ENCODE peak calls at places on chromosomes 3 and 15, in seven cellular contexts. I is transverse colon, S is HCT116, D is A549, T is right lobe of liver, Y is lung, V is prostate gland. X is an unnamed sample. For H3K9me3 and H3K4me1, the result is how much of the 10 kb centered on the place peaks cover.

GRCh38 chr3:45976191-45977091 is 19.2 kb downstream of the FYCO1 start:
- DNase-seq in I (no peak), S (no peak), D (no peak), T (no peak), Y (no peak), V (no peak), X (no peak)

GRCh38 chr3:163936557-163936956 is 1141.7 kb downstream of the SI start:
- DNase-seq in I (no peak), S (no peak), D (no peak), T (no peak), Y (no peak), V (no peak), X (no peak)

GRCh38 chr3:172379372-172379771 is 68.9 kb downstream of the GHSR start:
- DNase-seq in I (no peak), S (no peak), D (no peak), T (no peak), Y (no peak), V (no peak), X (no peak)

GRCh38 chr3:134776518-134776917 is 18.5 kb upstream of the EPHB1 start:
- DNase-seq in I (no peak), S (no peak), D (no peak), T (no peak), Y (peak), V (no peak), X (no peak)

GRCh38 chr3:31544634-31545033 is 11.9 kb downstream of the STT3B start:
- DNase-seq in I (no peak), S (no peak), D (peak), T (peak), Y (peak), V (no peak), X (no peak)

GRCh38 chr15:29852201-29852600 is 29.9 kb upstream of the TJP1 start:
- DNase-seq in I (no peak), S (no peak), D (no peak), T (no peak), Y (no peak), V (no peak), X (no peak)

GRCh38 chr3:72340476-72341379 is 507.5 kb downstream of the SHQ1 start:
- DNase-seq in I (no peak), S (no peak), D (no peak), T (no peak), Y (no peak), V (no peak), X (no peak)

GRCh38 chr3:112770026-112770626 is 76.5 kb downstream of the CD200R1L start:
- DNase-seq in I (no peak), S (peak), D (peak), T (no peak), Y (no peak), V (no peak), X (no peak)

GRCh38 chr15:32715276-32715675 is 2.5 kb upstream of the GREM1 start:
- DNase-seq in I (no peak), S (no peak), D (no peak), T (no peak), Y (no peak), V (no peak), X (no peak)

GRCh38 chr15:70351941-70352774 is 254.4 kb upstream of the TLE3 start:
- DNase-seq in I (no peak), S (no peak), D (no peak), T (no peak), Y (no peak), V (no peak), X (no peak)

GRCh38 chr3:11494131-11494916 is 149.4 kb downstream of the VGLL4 start:
- DNase-seq in I (no peak), S (no peak), D (no peak), T (no peak), Y (no peak), V (no peak), X (no peak)

GRCh38 chr15:26561130-26561529 is 211.7 kb downstream of the GABRB3 start:
- DNase-seq in I (no peak), S (no peak), D (no peak), T (no peak), Y (no peak), V (no peak), X (no peak)
- H3K9me3 ChIP-seq in I (under half), S (under half), D (under half), T (under half), Y (under half), V (under half), X (under half)

GRCh38 chr3:14619605-14620004 is 32.0 kb upstream of the CCDC174 start:
- DNase-seq in I (no peak), S (no peak), D (no peak), T (no peak), Y (no peak), V (no peak), X (no peak)

GRCh38 chr3:14620512-14620911 is 31.1 kb upstream of the CCDC174 start:
- DNase-seq in I (no peak), S (no peak), D (no peak), T (no peak), Y (no peak), V (no peak), X (no peak)

GRCh38 chr3:14623569-14624051 is 28.0 kb upstream of the CCDC174 start:
- DNase-seq in I (no peak), S (no peak), D (no peak), T (no peak), Y (no peak), V (peak), X (no peak)

GRCh38 chr3:14622368-14622767 is 29.2 kb upstream of the CCDC174 start:
- DNase-seq in I (no peak), S (no peak), D (no peak), T (no peak), Y (no peak), V (no peak), X (no peak)

GRCh38 chr3:14621093-14621492 is 30.5 kb upstream of the CCDC174 start:
- DNase-seq in I (no peak), S (no peak), D (no peak), T (no peak), Y (no peak), V (no peak), X (no peak)
- H3K4me1 ChIP-seq in I (under half), S (under half), D (under half), T (under half), Y (under half), V (under half), X (under half)

DNA sequence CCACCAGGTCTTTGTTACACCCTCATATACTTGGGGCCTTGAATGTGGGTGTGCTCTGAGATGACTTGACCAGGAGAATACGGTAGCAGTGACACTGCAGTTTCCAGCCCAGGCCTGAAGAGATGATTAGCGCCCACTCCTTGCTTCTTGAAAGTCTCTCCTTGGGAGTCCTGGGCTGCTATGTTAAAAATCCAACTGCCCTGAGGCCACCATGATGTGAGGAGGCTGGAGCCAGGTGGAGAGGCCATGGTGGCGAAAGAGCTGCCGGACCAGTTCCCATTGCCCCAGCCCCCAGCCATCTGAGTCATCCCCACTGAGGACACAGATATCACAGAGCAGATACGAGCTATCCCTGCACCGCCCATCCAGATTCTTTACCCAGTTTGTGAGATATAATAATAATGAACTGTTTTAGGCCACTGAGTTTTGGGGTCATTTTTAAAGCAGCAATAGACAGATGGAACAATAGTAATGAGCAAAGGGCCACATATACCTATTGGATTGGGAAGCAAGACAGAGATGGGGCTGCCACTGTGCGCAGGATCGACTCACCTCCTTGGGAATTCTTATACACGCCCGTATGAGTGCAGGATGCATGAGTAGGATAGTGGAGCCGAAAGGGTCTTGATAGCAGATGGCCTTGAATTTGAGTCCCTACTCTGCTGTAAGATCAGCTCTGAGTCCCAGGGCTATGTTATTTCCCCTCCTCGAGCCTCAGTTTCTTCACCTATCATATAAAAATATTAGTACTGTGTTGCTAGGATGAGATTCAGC is 12.1 kb upstream of the GATA2 start:
- DNase-seq in I (no peak), S (no peak), D (no peak), T (no peak), Y (no peak), V (no peak), X (no peak)
- H3K27ac ChIP-seq in I (no peak), S (no peak), D (no peak), T (no peak), Y (no peak), V (no peak), X (no peak)

DNA sequence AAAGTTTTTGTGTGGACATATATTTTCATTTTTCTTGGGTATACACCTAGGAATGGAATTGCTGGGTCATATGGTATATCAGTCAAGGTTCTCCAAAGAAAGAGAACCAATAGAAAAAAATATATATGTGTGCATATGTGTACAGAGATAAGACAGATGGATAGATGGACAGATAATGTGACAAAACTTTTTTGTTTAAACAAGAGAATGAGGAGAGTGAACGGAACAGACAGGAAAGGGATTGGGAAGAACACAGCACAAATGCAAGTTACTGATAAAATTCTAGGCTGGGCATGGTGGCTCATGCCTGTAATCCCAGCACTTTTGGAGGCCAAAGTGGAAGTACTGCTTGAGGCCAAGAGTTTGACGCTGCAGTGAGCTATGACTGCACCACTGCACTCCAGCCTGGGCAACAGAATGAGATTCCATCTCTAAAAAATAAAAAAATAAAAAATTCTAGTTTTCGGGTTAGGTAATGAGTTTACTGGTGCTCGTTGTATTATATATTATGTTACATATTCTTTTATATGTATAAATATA is 50.0 kb downstream of the HSPBAP1 start:
- DNase-seq in I (no peak), S (no peak), D (no peak), T (no peak), Y (no peak), V (no peak), X (no peak)
- H3K9me3 ChIP-seq in I (under half), S (under half), D (under half), T (under half), Y (under half), V (under half), X (under half)

DNA sequence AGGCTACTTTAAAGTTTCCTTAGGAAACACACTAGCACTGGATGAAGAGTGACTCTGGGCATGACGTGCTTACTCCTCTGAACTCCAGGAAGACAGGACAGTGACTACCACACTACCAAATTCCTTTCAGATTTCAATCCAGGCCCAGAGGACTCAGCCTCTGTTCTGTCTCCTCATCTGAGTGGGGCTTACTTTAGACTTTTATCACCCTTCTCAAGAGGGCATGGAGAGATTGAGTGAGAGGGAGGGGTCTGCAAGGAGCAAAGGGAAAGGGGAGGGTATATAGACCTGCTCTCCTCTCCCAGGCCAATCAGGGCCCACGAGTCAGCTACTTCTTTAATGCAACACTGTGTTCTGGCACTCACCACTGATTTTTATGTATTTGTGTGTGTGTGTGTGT is 29.4 kb upstream of the RSL24D1 start:
- DNase-seq in I (no peak), S (no peak), D (no peak), T (no peak), Y (no peak), V (no peak), X (no peak)
- H3K4me1 ChIP-seq in I (under half), S (under half), D (under half), T (under half), Y (under half), V (under half), X (under half)

GRCh38 chr3:149332781-149333517 is 487 bp downstream of the TM4SF18 start:
- DNase-seq in I (no peak), S (no peak), D (peak), T (no peak), Y (no peak), V (no peak), X (no peak)

GRCh38 chr3:149339931-149340309 is 6.5 kb upstream of the TM4SF18 start:
- DNase-seq in I (peak), S (peak), D (peak), T (peak), Y (peak), V (peak), X (peak)

GRCh38 chr3:149333518-149333859 is at the start of gene TM4SF18:
- DNase-seq in I (no peak), S (no peak), D (peak), T (no peak), Y (no peak), V (no peak), X (no peak)

GRCh38 chr3:149340310-149340933 is 7.0 kb upstream of the TM4SF18 start:
- DNase-seq in I (no peak), S (no peak), D (peak), T (no peak), Y (no peak), V (no peak), X (no peak)

DNA sequence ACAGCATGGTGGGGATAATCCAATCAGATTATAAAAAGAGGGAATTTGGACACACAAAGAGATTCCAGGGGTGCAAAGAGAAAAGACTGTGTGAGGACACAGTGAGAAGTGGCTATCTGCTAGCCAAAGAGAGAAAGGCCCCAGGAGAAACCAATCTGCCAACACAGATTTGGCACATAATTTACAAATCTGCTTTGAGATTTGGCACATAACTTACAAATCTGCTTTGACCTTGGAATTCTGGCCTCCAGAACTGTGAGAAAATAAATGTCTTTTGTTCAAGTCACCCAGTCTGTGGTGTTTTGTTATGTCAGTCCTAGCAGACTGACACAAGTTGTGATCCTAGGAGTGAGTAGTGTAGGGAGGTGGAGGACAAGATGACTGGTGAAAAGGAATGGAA is 3.5 kb upstream of the TM4SF18 start:
- DNase-seq in I (no peak), S (no peak), D (no peak), T (no peak), Y (no peak), V (no peak), X (no peak)
- H3K27ac ChIP-seq in I (no peak), S (no peak), D (peak), T (no peak), Y (no peak), V (no peak), X (peak)

DNA sequence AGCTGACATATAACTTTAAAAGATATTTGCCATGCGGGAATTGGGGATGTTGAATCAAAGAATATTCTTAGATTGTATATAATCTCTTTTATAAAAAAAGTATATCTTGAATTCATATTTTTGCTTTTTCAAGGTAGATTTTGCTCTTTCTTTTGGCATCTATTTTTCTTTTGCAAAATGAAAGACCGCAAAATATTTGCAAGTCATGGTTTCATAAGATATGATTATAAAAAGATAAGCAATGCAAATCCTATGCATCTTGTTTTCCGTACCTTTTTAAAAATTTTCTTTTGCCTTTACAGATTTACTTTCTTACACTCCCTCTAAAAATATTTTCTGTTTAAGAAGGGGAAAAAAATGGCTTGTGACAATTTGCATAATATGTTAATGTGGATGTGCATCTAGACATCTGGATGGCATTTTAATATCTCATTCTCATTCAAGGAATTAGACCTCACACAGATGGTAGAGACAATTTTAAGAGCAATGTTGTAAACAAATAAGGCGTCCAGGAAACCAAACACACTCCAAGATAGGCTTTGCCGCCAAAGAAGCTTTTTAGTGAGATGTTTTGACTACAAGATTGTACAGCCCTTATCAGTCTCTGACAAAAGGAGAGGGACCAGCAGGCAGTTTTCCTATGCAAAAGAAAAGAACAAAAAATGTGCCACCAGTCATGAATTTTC is 371.1 kb downstream of the CHL1 start:
- DNase-seq in I (no peak), S (no peak), D (no peak), T (no peak), Y (no peak), V (no peak), X (no peak)
- H3K9me3 ChIP-seq in I (under half), S (under half), D (under half), T (under half), Y (under half), V (under half), X (under half)

GRCh38 chr3:181713673-181714270 is 2.0 kb downstream of the SOX2 start:
- DNase-seq in I (no peak), S (no peak), D (no peak), T (no peak), Y (no peak), V (no peak), X (no peak)
- H3K4me1 ChIP-seq in I (under half), S (under half), D (under half), T (under half), Y (under half), V (under half), X (under half)